ENCODE peak calls at places on chromosomes 1 and 21, in nine cellular contexts. C is fibroblast of lung, K is Caco-2, Z is fibroblast of mammary gland, M is GM20000, U is hepatocyte, H is GM23338, F is ascending aorta, W is tibial artery. D is an unnamed sample.
A peak's percentile ranks its signal among the peaks of the same experiment; 100 is the strongest.

GRCh38 chr1:150159550-150159949 is 9.8 kb downstream of the PLEKHO1 start:
- DNase-seq in C (no peak), K (no peak), Z (no peak), M (peak; percentile 53), U (no peak), H (no peak), F (no peak), W (no peak), D (peak; percentile 46)

GRCh38 chr1:47590523-47591225 is 152.8 kb downstream of the FOXD2 start:
- DNase-seq in C (no peak), K (no peak), Z (no peak), M (no peak), U (no peak), H (no peak), F (peak; percentile 50), W (peak; percentile 2), D (no peak)

GRCh38 chr1:92538048-92538412 is 51.3 kb upstream of the GFI1 start:
- DNase-seq in C (peak; percentile 38), K (no peak), Z (peak; percentile 11), M (peak; percentile 56), U (no peak), H (no peak), F (no peak), W (no peak), D (peak; percentile 62)

GRCh38 chr1:167186771-167187170 is 33.9 kb upstream of the POU2F1 start:
- DNase-seq in C (no peak), K (no peak), Z (no peak), M (no peak), U (no peak), H (no peak), F (no peak), W (no peak), D (no peak)

GRCh38 chr1:204018460-204018859 is 54.5 kb upstream of the SOX13 start:
- DNase-seq in C (no peak), K (no peak), Z (no peak), M (no peak), U (no peak), H (no peak), F (no peak), W (no peak), D (no peak)

GRCh38 chr21:23471877-23472276 is 2135.4 kb downstream of the MRPL39 start:
- DNase-seq in C (no peak), K (no peak), Z (no peak), M (no peak), U (no peak), H (no peak), F (no peak), W (no peak), D (peak; percentile 22)

GRCh38 chr1:99326215-99326949 is 62.1 kb downstream of the PLPPR4 start:
- DNase-seq in C (no peak), K (no peak), Z (peak; percentile 3), M (no peak), U (no peak), H (peak; percentile 44), F (no peak), W (no peak), D (no peak)

GRCh38 chr1:244196890-244197289 is 145.8 kb downstream of the ZBTB18 start:
- DNase-seq in C (no peak), K (no peak), Z (no peak), M (no peak), U (no peak), H (no peak), F (no peak), W (no peak), D (no peak)

GRCh38 chr1:59353453-59353852 is 56.6 kb downstream of the FGGY start:
- DNase-seq in C (no peak), K (no peak), Z (no peak), M (no peak), U (no peak), H (no peak), F (no peak), W (no peak), D (no peak)

GRCh38 chr21:28267449-28267848 is 725.2 kb downstream of the LTN1 start:
- DNase-seq in C (no peak), K (no peak), Z (no peak), M (no peak), U (no peak), H (no peak), F (no peak), W (no peak), D (no peak)

GRCh38 chr1:87399701-87400100 is 71.0 kb downstream of the LMO4 start:
- DNase-seq in C (peak; percentile 2), K (no peak), Z (no peak), M (no peak), U (no peak), H (no peak), F (no peak), W (no peak), D (no peak)

GRCh38 chr1:172980456-172980855 is 70.3 kb downstream of the TNFSF18 start:
- DNase-seq in C (peak; percentile 78), K (no peak), Z (peak; percentile 93), M (no peak), U (no peak), H (no peak), F (no peak), W (no peak), D (no peak)

GRCh38 chr1:40627987-40628902 is 37.2 kb downstream of the RIMS3 start:
- DNase-seq in C (no peak), K (no peak), Z (no peak), M (no peak), U (no peak), H (no peak), F (peak; percentile 19), W (no peak), D (peak; percentile 41)

GRCh38 chr1:83508485-83509151 is 490.3 kb downstream of the TTLL7 start:
- DNase-seq in C (peak; percentile 44), K (no peak), Z (peak; percentile 93), M (peak; percentile 42), U (peak; percentile 18), H (peak; percentile 1), F (no peak), W (peak; percentile 24), D (peak; percentile 34)

GRCh38 chr1:60425528-60425927 is 352.0 kb upstream of the C1orf87 start:
- DNase-seq in C (peak; percentile 3), K (no peak), Z (peak; percentile 7), M (no peak), U (peak; percentile 36), H (peak; percentile 78), F (no peak), W (no peak), D (peak; percentile 6)

GRCh38 chr1:54781023-54781723 is 16.9 kb upstream of the PARS2 start:
- DNase-seq in C (peak; percentile 14), K (no peak), Z (no peak), M (no peak), U (no peak), H (peak; percentile 81), F (no peak), W (no peak), D (no peak)

GRCh38 chr1:49364676-49365075 is 588.0 kb upstream of the BEND5 start:
- DNase-seq in C (peak; percentile 57), K (no peak), Z (no peak), M (no peak), U (no peak), H (peak; percentile 45), F (no peak), W (no peak), D (no peak)

GRCh38 chr1:240947438-240948224 is 335.7 kb upstream of the GREM2 start:
- DNase-seq in C (no peak), K (no peak), Z (no peak), M (no peak), U (peak; percentile 23), H (no peak), F (no peak), W (no peak), D (no peak)

GRCh38 chr1:2381741-2382620 is 9.4 kb downstream of the MORN1 start:
- DNase-seq in C (peak; percentile 63), K (no peak), Z (peak; percentile 75), M (peak; percentile 94), U (peak; percentile 90), H (peak; percentile 89), F (peak; percentile 91), W (peak; percentile 82), D (peak; percentile 92)

GRCh38 chr1:217586586-217586985 is 44.3 kb downstream of the GPATCH2 start:
- DNase-seq in C (peak; percentile 12), K (no peak), Z (peak; percentile 13), M (no peak), U (no peak), H (no peak), F (no peak), W (no peak), D (no peak)

GRCh38 chr1:89466307-89466925 is 58.2 kb upstream of the LRRC8B start:
- DNase-seq in C (no peak), K (no peak), Z (no peak), M (no peak), U (no peak), H (no peak), F (no peak), W (no peak), D (no peak)
- TF ChIP-seq CTCF in C (no peak), K (no peak), Z (no peak), M (no peak), U (no peak), H (no peak), F (no peak), W (no peak), D (no peak)

DNA sequence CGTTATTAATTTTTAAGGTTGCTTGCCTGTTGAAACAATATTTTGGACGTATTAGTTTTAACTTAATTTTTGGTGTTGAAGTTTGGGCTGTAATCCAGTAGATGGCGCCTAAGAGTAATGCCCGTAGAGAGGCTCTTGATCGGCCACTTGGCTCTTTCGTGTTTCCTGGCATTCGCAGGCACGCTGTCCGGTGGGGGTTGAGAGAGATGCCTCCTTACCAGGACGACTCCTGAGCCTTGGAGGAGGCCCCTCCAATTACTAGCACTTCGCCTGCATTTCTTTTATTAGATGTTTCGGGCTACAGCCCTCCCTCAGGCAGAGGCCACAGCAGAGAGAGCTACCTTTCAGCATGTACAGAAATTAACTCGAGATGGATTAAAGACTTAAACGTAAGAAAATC is 12.0 kb downstream of the OR2M4 start:
- DNase-seq in C (peak; percentile 3), K (peak; percentile 48), Z (peak; percentile 34), M (peak; percentile 59), U (no peak), H (peak; percentile 61), F (no peak), W (no peak), D (peak; percentile 49)
- TF ChIP-seq CTCF in C (peak; percentile 52), K (peak; percentile 76), Z (peak; percentile 69), M (peak; percentile 67), U (no peak), H (peak; percentile 52), F (peak; percentile 30), W (no peak), D (peak; percentile 79)

DNA sequence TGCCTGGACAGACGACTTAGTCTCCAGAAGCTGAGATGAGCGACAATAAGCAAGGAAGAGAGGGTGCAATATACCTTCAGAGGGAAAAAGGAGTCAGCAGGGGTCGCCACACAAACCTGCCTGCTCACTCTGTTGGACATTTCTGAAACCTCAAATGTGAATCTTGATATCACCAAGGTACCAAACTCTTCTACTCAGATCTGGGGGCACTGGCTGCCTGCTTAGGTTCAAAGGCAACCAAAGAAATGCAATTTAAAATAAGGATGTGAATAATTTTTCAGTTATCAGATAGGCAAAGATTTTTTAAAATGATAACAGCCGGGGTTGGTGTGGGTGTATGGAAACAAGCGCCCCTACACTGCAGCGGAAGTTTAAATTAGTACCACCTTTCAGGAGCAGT is 164.2 kb downstream of the HIVEP3 start:
- DNase-seq in C (no peak), K (no peak), Z (no peak), M (no peak), U (no peak), H (peak; percentile 24), F (no peak), W (no peak), D (no peak)
- TF ChIP-seq CTCF in C (no peak), K (no peak), Z (peak; percentile 2), M (no peak), U (no peak), H (peak; percentile 61), F (no peak), W (no peak), D (peak; percentile 56)

GRCh38 chr1:184408580-184408979 is 21.8 kb downstream of the C1orf21 start:
- DNase-seq in C (no peak), K (no peak), Z (no peak), M (no peak), U (no peak), H (peak; percentile 43), F (no peak), W (no peak), D (no peak)
- TF ChIP-seq CTCF in C (no peak), K (no peak), Z (no peak), M (no peak), U (no peak), H (no peak), F (no peak), W (no peak), D (no peak)